ENCODE peak calls at places on chromosomes 1 and 21, in seven cellular contexts. One of them, this sample, is unnamed.

GRCh38 chr21:17660862-17661261 is 48.2 kb upstream of the BTG3 start:
- DNase-seq in adrenal gland: peak; percentile 66
- DNase-seq in breast epithelium: no peak
- DNase-seq in activated gamma-delta T cell treated with anti-CD3 and anti-CD28 coated beads, Interleukin-2, amount 50 U/mL, for 16 hours: no peak
- DNase-seq in brain microvascular endothelial cell: no peak
- DNase-seq in NCI-H2107: no peak
- DNase-seq in SHP77: no peak
- DNase-seq in this sample: no peak

GRCh38 chr21:44337428-44337827 is 1.8 kb downstream of the CFAP410 start:
- DNase-seq in activated gamma-delta T cell treated with anti-CD3 and anti-CD28 coated beads, Interleukin-2, amount 50 U/mL, for 16 hours: no peak
- DNase-seq in breast epithelium: no peak
- DNase-seq in NCI-H2107: no peak
- DNase-seq in SHP77: no peak
- DNase-seq in brain microvascular endothelial cell: no peak
- DNase-seq in adrenal gland: no peak
- DNase-seq in this sample: no peak

GRCh38 chr1:8733463-8733862 is 84.0 kb downstream of the RERE start:
- DNase-seq in breast epithelium: no peak
- DNase-seq in NCI-H2107: no peak
- DNase-seq in activated gamma-delta T cell treated with anti-CD3 and anti-CD28 coated beads, Interleukin-2, amount 50 U/mL, for 16 hours: no peak
- DNase-seq in SHP77: no peak
- DNase-seq in adrenal gland: no peak
- DNase-seq in brain microvascular endothelial cell: no peak
- DNase-seq in this sample: no peak

GRCh38 chr1:240597153-240597745 is 14.7 kb downstream of the GREM2 start:
- DNase-seq in activated gamma-delta T cell treated with anti-CD3 and anti-CD28 coated beads, Interleukin-2, amount 50 U/mL, for 16 hours: no peak
- DNase-seq in adrenal gland: no peak
- DNase-seq in SHP77: no peak
- DNase-seq in breast epithelium: no peak
- DNase-seq in NCI-H2107: no peak
- DNase-seq in brain microvascular endothelial cell: no peak
- DNase-seq in this sample: no peak

GRCh38 chr21:46636550-46637289 is 1.2 kb downstream of the PRMT2 start:
- DNase-seq in activated gamma-delta T cell treated with anti-CD3 and anti-CD28 coated beads, Interleukin-2, amount 50 U/mL, for 16 hours: no peak
- DNase-seq in brain microvascular endothelial cell: no peak
- DNase-seq in NCI-H2107: no peak
- DNase-seq in breast epithelium: no peak
- DNase-seq in adrenal gland: no peak
- DNase-seq in SHP77: no peak
- DNase-seq in this sample: no peak

GRCh38 chr1:30010506-30011106 is 712.8 kb downstream of the MATN1 start:
- DNase-seq in brain microvascular endothelial cell: no peak
- DNase-seq in adrenal gland: no peak
- DNase-seq in activated gamma-delta T cell treated with anti-CD3 and anti-CD28 coated beads, Interleukin-2, amount 50 U/mL, for 16 hours: no peak
- DNase-seq in SHP77: no peak
- DNase-seq in NCI-H2107: no peak
- DNase-seq in breast epithelium: no peak
- DNase-seq in this sample: no peak

GRCh38 chr1:100622966-100623762 is 85.2 kb downstream of the GPR88 start:
- DNase-seq in breast epithelium: no peak
- DNase-seq in SHP77: no peak
- DNase-seq in activated gamma-delta T cell treated with anti-CD3 and anti-CD28 coated beads, Interleukin-2, amount 50 U/mL, for 16 hours: no peak
- DNase-seq in NCI-H2107: no peak
- DNase-seq in brain microvascular endothelial cell: peak; percentile 68
- DNase-seq in adrenal gland: no peak
- DNase-seq in this sample: no peak

GRCh38 chr1:218743861-218744505 is 398.8 kb downstream of the TGFB2 start:
- DNase-seq in SHP77: no peak
- DNase-seq in brain microvascular endothelial cell: no peak
- DNase-seq in NCI-H2107: no peak
- DNase-seq in activated gamma-delta T cell treated with anti-CD3 and anti-CD28 coated beads, Interleukin-2, amount 50 U/mL, for 16 hours: no peak
- DNase-seq in adrenal gland: no peak
- DNase-seq in breast epithelium: no peak
- DNase-seq in this sample: no peak

This sample was measured in activated T-helper 9 cell treated with anti-CD3 and anti-CD28 coated beads, Interleukin-2, amount 50 U/mL, for 16 hours.